ENCODE peak calls at places on chromosomes 4 and X, in seven cellular contexts. M is uterus, G is iPS DF 6.9, B is adipocyte, S is gastrocnemius medialis, Q is hepatocyte, V is Peyer's patch. A is an unnamed sample. For H3K27me3, the result is how much of the 10 kb centered on the place peaks cover.

GRCh38 chr4:26206339-26206738 is 114.5 kb upstream of the RBPJ start:
- DNase-seq in M (no peak), V (no peak), B (peak), S (no peak), Q (no peak), G (no peak), A (no peak)

GRCh38 chrX:38717871-38718270 is 83.4 kb upstream of the MID1IP1 start:
- DNase-seq in B (peak), S (no peak), G (peak), V (no peak), Q (peak), M (no peak), A (no peak)

GRCh38 chr4:74531952-74532794 is 87.2 kb downstream of the AREG start:
- DNase-seq in V (no peak), M (no peak), Q (peak), B (peak), S (no peak), G (peak), A (peak)

GRCh38 chr4:120630432-120630831 is 292.1 kb downstream of the PRDM5 start:
- DNase-seq in Q (no peak), S (no peak), V (no peak), M (no peak), G (no peak), B (no peak), A (no peak)

GRCh38 chr4:54063224-54063623 is 1.2 kb downstream of the CHIC2 start:
- DNase-seq in S (no peak), Q (no peak), V (no peak), G (no peak), B (peak), M (no peak), A (peak)

GRCh38 chr4:102466298-102466697 is 34.9 kb upstream of the NFKB1 start:
- DNase-seq in B (no peak), G (no peak), M (no peak), Q (no peak), S (no peak), V (no peak), A (no peak)

GRCh38 chrX:140318306-140318705 is 186.6 kb downstream of the SOX3 start:
- DNase-seq in V (no peak), B (no peak), S (no peak), M (no peak), G (no peak), Q (no peak), A (no peak)

GRCh38 chr4:143721317-143721716 is 20.8 kb upstream of the FREM3 start:
- DNase-seq in Q (no peak), S (no peak), B (no peak), V (no peak), G (no peak), M (no peak), A (no peak)

GRCh38 chr4:173794662-173795061 is 264.6 kb upstream of the HAND2 start:
- DNase-seq in Q (no peak), S (no peak), B (peak), G (no peak), M (no peak), V (no peak), A (no peak)

GRCh38 chrX:131366387-131366786 is 77.3 kb upstream of the IGSF1 start:
- DNase-seq in B (no peak), S (no peak), V (no peak), M (no peak), G (no peak), Q (peak), A (no peak)

GRCh38 chr4:126969360-126969759 is 663.4 kb upstream of the INTU start:
- DNase-seq in S (no peak), M (no peak), Q (no peak), V (no peak), G (no peak), B (no peak), A (no peak)

GRCh38 chrX:43552166-43552565 is 103.9 kb upstream of the MAOA start:
- DNase-seq in G (no peak), S (no peak), Q (peak), V (no peak), B (no peak), M (no peak), A (no peak)

GRCh38 chr4:83217721-83218522 is 66.7 kb downstream of the COQ2 start:
- DNase-seq in B (no peak), V (no peak), G (no peak), M (no peak), Q (no peak), S (no peak), A (peak)

GRCh38 chr4:6953751-6954380 is 44.2 kb downstream of the TBC1D14 start:
- DNase-seq in M (peak), S (peak), B (peak), G (no peak), V (peak), Q (peak), A (no peak)

GRCh38 chrX:15567886-15568616 is 32.7 kb downstream of the ACE2 start:
- DNase-seq in S (no peak), M (no peak), Q (peak), V (no peak), G (no peak), B (peak), A (no peak)

GRCh38 chr4:163495900-163496299 is 1.4 kb downstream of the TMA16 start:
- DNase-seq in M (no peak), B (no peak), G (no peak), Q (no peak), V (no peak), S (no peak), A (peak)

GRCh38 chrX:46770817-46771163 is 11.9 kb upstream of the SLC9A7 start:
- DNase-seq in S (no peak), G (no peak), B (peak), M (no peak), Q (no peak), V (no peak), A (no peak)

GRCh38 chr4:134375775-134376174 is 174.2 kb upstream of the PABPC4L start:
- DNase-seq in G (no peak), V (no peak), M (no peak), B (no peak), Q (no peak), S (no peak), A (no peak)

GRCh38 chr4:78734451-78735003 is 41.6 kb upstream of the BMP2K start:
- DNase-seq in B (peak), M (no peak), S (no peak), Q (no peak), G (no peak), V (no peak), A (peak)

GRCh38 chr4:28436191-28437080 is 1575.8 kb downstream of the STIM2 start:
- DNase-seq in G (no peak), V (no peak), S (no peak), Q (peak), B (no peak), M (no peak), A (no peak)

DNA sequence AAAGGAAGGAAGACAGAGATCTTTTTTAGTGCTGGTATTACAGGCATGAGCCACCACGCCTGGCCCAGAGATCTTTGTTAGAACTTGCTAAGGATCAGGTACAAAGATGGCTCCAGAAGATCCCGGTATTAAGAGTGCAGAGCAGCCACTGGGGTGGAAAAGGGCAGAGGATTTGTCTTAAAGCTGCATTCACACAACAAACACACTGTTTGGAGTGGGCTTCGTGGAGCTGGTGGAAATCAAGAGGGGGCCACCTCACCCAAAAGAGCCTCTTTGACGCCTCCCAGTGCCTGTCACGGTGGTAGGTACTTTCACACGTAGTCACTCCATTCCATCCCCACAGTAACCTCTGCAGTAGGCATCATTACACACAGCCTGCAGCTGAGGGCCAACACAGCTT is 13.3 kb downstream of the HELT start:
- DNase-seq in M (no peak), S (no peak), Q (no peak), B (no peak), G (no peak), V (no peak), A (no peak)
- H3K27me3 ChIP-seq in M (under half), S (under half), Q (half or more), B (under half), G (under half), V (under half), A (under half)

DNA sequence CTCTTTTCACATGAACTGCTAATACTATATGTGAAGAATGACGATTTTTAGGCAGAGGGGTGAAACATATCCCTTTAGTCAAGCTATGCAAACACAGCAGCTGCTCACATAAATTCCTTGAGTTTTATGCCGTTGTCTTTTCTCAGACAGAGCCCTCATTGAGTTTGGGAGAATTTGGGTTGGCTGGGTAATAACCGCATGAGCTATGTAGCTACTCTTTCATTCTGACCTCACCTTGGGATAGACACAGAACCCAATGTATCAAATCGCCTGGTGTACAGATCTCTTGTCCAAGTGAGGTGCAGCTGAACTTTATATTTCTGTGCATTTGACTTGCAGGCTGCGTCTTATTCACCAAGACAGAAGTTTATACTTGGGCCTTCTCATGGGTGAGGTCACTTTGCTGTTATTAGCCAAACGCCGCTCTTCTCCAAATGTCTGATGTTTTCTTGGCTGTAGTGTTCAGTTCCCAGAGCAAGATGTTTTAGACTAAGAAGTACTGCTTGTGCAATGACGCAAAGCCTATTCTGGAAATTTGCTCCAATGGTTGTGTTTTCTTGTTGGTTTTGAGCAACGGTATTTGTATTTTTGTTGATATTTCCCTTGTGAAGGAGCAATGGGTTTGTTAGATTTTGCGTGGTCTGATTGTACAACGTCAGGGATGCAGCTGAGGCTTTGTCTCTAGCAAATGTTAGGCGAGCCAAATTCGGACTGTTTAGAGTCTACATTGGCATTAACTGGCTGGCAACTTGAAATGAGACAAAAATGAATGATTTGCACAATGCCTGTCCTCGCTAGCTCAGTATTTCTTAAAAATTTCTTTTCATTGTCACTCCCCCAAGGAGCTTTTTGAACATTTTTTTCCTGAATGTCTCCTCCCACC is 11.2 kb upstream of the SPARCL1 start:
- DNase-seq in G (no peak), B (no peak), S (peak), Q (no peak), V (no peak), M (peak), A (no peak)
- H3K4me3 ChIP-seq in G (no peak), B (peak), S (no peak), Q (no peak), V (no peak), M (no peak), A (no peak)

GRCh38 chrX:63488546-63489373 is 137.6 kb upstream of the SPIN4 start:
- DNase-seq in B (no peak), S (no peak), V (no peak), Q (no peak), M (no peak), G (no peak), A (no peak)
- H3K27me3 ChIP-seq in B (under half), S (under half), V (under half), Q (under half), M (under half), G (under half), A (under half)

DNA sequence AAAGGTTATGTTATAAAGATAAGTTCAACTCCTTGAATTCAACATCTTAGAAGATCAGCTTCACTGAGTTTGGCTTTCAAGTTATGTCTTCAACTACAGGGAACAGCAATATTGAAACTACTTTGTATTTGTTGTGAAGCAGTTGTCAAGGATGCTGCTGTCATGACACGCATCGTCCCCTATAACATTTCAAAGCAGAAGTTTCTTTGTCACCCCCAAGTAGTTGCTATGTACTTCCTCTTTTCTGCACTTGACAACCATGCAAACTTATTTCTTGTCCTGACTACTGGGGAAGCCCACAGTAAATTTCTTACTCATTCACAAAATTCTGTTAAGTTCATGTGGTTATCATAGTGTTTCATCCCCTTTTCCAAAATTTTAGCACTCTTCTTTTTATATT is 14.3 kb downstream of the ANTXR2 start:
- DNase-seq in Q (no peak), M (no peak), S (no peak), V (no peak), B (no peak), G (no peak), A (peak)
- H3K4me3 ChIP-seq in Q (no peak), M (no peak), S (no peak), V (no peak), B (no peak), G (no peak), A (peak)

DNA sequence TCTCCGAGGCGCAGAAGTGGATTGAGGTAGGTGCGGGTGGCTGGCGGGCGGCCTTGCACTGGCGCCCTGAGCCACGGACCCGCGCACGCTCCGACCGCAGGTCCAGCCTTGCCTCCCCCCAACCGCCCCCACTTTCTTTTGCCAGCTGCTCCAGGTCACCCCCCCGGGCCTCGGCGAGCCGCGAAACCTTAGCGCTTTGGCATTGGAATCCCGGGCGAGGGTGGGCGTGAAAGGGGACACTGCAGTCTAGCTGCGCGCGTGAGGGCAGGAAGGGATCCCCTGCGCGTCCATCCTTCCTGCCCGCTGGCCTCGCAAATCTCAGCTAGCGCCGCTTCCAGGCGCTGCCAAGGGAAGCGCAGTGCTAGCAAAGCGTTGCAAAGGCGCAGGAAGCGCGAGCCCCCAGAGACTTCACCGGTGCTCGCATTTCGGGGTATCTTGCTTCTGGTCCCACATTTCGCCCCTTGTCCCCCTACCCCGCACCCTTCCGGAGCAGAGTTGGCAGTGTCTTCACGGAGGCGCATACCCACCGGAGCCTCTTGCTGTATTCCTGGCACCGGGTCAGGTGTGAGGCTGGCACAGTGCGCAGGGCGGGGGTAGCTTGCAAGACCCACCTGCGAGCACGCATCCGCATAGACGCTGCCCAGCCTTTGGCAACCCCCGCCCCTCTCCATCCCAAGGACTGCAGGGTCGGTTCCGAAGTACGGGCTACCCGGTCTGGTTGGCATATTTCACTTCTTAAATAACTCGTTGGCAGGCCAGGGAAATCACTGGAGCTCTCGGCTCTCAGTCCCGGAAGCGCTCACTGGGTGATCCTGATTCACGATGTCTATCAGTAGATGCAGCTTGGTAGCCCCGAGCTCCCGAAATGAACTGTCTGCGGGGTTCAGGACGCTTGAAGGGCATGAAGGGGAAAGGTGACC is 104.4 kb downstream of the UCHL1 start:
- DNase-seq in V (peak), Q (peak), B (peak), G (no peak), M (peak), S (peak), A (peak)
- H3K27me3 ChIP-seq in V (under half), Q (under half), B (under half), G (under half), M (under half), S (under half), A (under half)

GRCh38 chr4:88010921-88011320 is 3.5 kb downstream of the PKD2 start:
- DNase-seq in M (no peak), S (no peak), G (no peak), Q (no peak), V (no peak), B (peak), A (no peak)
- H3K4me3 ChIP-seq in M (peak), S (no peak), G (no peak), Q (no peak), V (no peak), B (peak), A (no peak)

DNA sequence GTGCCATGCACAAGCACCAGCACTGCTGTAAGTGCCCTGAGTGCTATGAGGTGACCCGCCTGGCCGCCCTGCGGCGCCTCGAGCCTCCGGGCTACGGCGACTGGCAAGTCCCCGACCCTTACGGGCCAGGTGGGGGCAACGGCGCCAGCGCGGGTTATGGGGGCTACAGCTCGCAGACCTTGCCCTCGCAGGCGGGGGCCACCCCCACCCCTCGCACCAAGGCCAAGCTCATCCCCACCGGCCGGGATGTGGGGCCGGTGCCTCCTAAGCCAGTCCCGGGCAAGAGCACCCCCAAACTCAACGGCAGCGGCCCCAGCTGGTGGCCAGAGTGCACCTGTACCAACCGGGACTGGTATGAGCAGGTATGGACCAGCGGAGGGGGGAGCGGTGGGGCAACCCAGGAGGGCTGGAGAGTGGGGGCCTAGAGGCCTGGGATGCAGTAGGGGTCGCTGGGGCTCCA is 592 bp downstream of the DLG3 start:
- DNase-seq in B (no peak), G (no peak), S (no peak), V (no peak), M (no peak), Q (no peak), A (no peak)
- H3K27me3 ChIP-seq in B (under half), G (under half), S (under half), V (under half), M (under half), Q (under half), A (under half)

GRCh38 chr4:76791479-76791878 is 106.5 kb downstream of the SOWAHB start:
- DNase-seq in S (no peak), G (no peak), V (no peak), B (no peak), Q (no peak), M (no peak), A (no peak)
- H3K4me3 ChIP-seq in S (no peak), G (no peak), V (no peak), B (no peak), Q (no peak), M (no peak), A (no peak)

GRCh38 chrX:40576291-40576690 is 4.5 kb upstream of the ATP6AP2 start:
- DNase-seq in V (no peak), Q (no peak), M (no peak), B (no peak), S (no peak), G (no peak), A (no peak)
- H3K27me3 ChIP-seq in V (under half), Q (under half), M (under half), B (under half), S (under half), G (under half), A (under half)

A was measured in GM06990.